ENCODE peak calls at places on chromosomes 1 and 21, in eight cellular contexts. One of them, this sample, is unnamed.

GRCh38 chr1:219174672-219175564 is 1.2 kb downstream of the LYPLAL1 start:
- DNase-seq in brain microvascular endothelial cell: peak
- DNase-seq in tibial nerve: peak
- DNase-seq in esophagus squamous epithelium: no peak
- DNase-seq in bronchial epithelial cell: peak
- DNase-seq in suprapubic skin: no peak
- DNase-seq in psoas muscle: no peak
- DNase-seq in IMR-90: peak
- DNase-seq in this sample: peak

GRCh38 chr1:33161061-33161681 is 20.7 kb downstream of the TRIM62 start:
- DNase-seq in brain microvascular endothelial cell: peak
- DNase-seq in tibial nerve: peak
- DNase-seq in esophagus squamous epithelium: no peak
- DNase-seq in bronchial epithelial cell: no peak
- DNase-seq in suprapubic skin: no peak
- DNase-seq in psoas muscle: peak
- DNase-seq in IMR-90: peak
- DNase-seq in this sample: peak

GRCh38 chr21:37548521-37548981 is 182.0 kb downstream of the DYRK1A start:
- DNase-seq in brain microvascular endothelial cell: no peak
- DNase-seq in tibial nerve: no peak
- DNase-seq in esophagus squamous epithelium: no peak
- DNase-seq in bronchial epithelial cell: no peak
- DNase-seq in suprapubic skin: no peak
- DNase-seq in psoas muscle: no peak
- DNase-seq in IMR-90: no peak
- DNase-seq in this sample: no peak

GRCh38 chr1:41239988-41240610 is 2.0 kb downstream of the SCMH1 start:
- DNase-seq in brain microvascular endothelial cell: peak
- DNase-seq in tibial nerve: peak
- DNase-seq in esophagus squamous epithelium: no peak
- DNase-seq in bronchial epithelial cell: peak
- DNase-seq in suprapubic skin: no peak
- DNase-seq in psoas muscle: no peak
- DNase-seq in IMR-90: peak
- DNase-seq in this sample: peak

GRCh38 chr1:240100351-240100750 is 8.7 kb downstream of the FMN2 start:
- DNase-seq in brain microvascular endothelial cell: no peak
- DNase-seq in tibial nerve: no peak
- DNase-seq in esophagus squamous epithelium: no peak
- DNase-seq in bronchial epithelial cell: no peak
- DNase-seq in suprapubic skin: no peak
- DNase-seq in psoas muscle: no peak
- DNase-seq in IMR-90: peak
- DNase-seq in this sample: no peak

GRCh38 chr1:12460121-12460520 is 157.9 kb downstream of the DHRS3 start:
- DNase-seq in brain microvascular endothelial cell: no peak
- DNase-seq in tibial nerve: no peak
- DNase-seq in esophagus squamous epithelium: no peak
- DNase-seq in bronchial epithelial cell: no peak
- DNase-seq in suprapubic skin: no peak
- DNase-seq in psoas muscle: no peak
- DNase-seq in IMR-90: no peak
- DNase-seq in this sample: no peak

GRCh38 chr1:226820935-226821718 is 49.3 kb upstream of the PSEN2 start:
- DNase-seq in brain microvascular endothelial cell: peak
- DNase-seq in tibial nerve: peak
- DNase-seq in esophagus squamous epithelium: no peak
- DNase-seq in bronchial epithelial cell: peak
- DNase-seq in suprapubic skin: peak
- DNase-seq in psoas muscle: peak
- DNase-seq in IMR-90: peak
- DNase-seq in this sample: peak

GRCh38 chr1:230231739-230232075 is 164.7 kb downstream of the GALNT2 start:
- DNase-seq in brain microvascular endothelial cell: peak
- DNase-seq in tibial nerve: peak
- DNase-seq in esophagus squamous epithelium: no peak
- DNase-seq in bronchial epithelial cell: peak
- DNase-seq in suprapubic skin: no peak
- DNase-seq in psoas muscle: peak
- DNase-seq in IMR-90: peak
- DNase-seq in this sample: peak

GRCh38 chr21:46418265-46418946 is 40.3 kb upstream of the DIP2A start:
- DNase-seq in brain microvascular endothelial cell: no peak
- DNase-seq in tibial nerve: no peak
- DNase-seq in esophagus squamous epithelium: no peak
- DNase-seq in bronchial epithelial cell: no peak
- DNase-seq in suprapubic skin: no peak
- DNase-seq in psoas muscle: peak
- DNase-seq in IMR-90: no peak
- DNase-seq in this sample: no peak

GRCh38 chr21:22758478-22758877 is 1760.3 kb downstream of the NCAM2 start:
- DNase-seq in brain microvascular endothelial cell: no peak
- DNase-seq in tibial nerve: no peak
- DNase-seq in esophagus squamous epithelium: no peak
- DNase-seq in bronchial epithelial cell: peak
- DNase-seq in suprapubic skin: no peak
- DNase-seq in psoas muscle: no peak
- DNase-seq in IMR-90: no peak
- DNase-seq in this sample: no peak

GRCh38 chr1:8424539-8425116 is 106.7 kb downstream of the SLC45A1 start:
- DNase-seq in brain microvascular endothelial cell: no peak
- DNase-seq in tibial nerve: peak
- DNase-seq in esophagus squamous epithelium: no peak
- DNase-seq in bronchial epithelial cell: peak
- DNase-seq in suprapubic skin: no peak
- DNase-seq in psoas muscle: peak
- DNase-seq in IMR-90: no peak
- DNase-seq in this sample: peak

GRCh38 chr21:15063821-15064575 is 802 bp downstream of the NRIP1 start:
- DNase-seq in brain microvascular endothelial cell: peak
- DNase-seq in tibial nerve: peak
- DNase-seq in esophagus squamous epithelium: no peak
- DNase-seq in bronchial epithelial cell: peak
- DNase-seq in suprapubic skin: peak
- DNase-seq in psoas muscle: peak
- DNase-seq in IMR-90: no peak
- DNase-seq in this sample: peak

GRCh38 chr1:174998569-174999215 is 1.1 kb upstream of the CACYBP start:
- DNase-seq in brain microvascular endothelial cell: peak
- DNase-seq in tibial nerve: peak
- DNase-seq in esophagus squamous epithelium: no peak
- DNase-seq in bronchial epithelial cell: peak
- DNase-seq in suprapubic skin: peak
- DNase-seq in psoas muscle: no peak
- DNase-seq in IMR-90: peak
- DNase-seq in this sample: peak

GRCh38 chr1:193519922-193520321 is 333.5 kb upstream of the B3GALT2 start:
- DNase-seq in brain microvascular endothelial cell: no peak
- DNase-seq in tibial nerve: no peak
- DNase-seq in esophagus squamous epithelium: no peak
- DNase-seq in bronchial epithelial cell: no peak
- DNase-seq in suprapubic skin: no peak
- DNase-seq in psoas muscle: no peak
- DNase-seq in IMR-90: no peak
- DNase-seq in this sample: no peak

GRCh38 chr1:156337052-156337887 is 822 bp downstream of the CCT3 start:
- DNase-seq in brain microvascular endothelial cell: no peak
- DNase-seq in tibial nerve: no peak
- DNase-seq in esophagus squamous epithelium: no peak
- DNase-seq in bronchial epithelial cell: peak
- DNase-seq in suprapubic skin: no peak
- DNase-seq in psoas muscle: no peak
- DNase-seq in IMR-90: peak
- DNase-seq in this sample: no peak

GRCh38 chr1:101451888-101452287 is 215.1 kb downstream of the S1PR1 start:
- DNase-seq in brain microvascular endothelial cell: no peak
- DNase-seq in tibial nerve: no peak
- DNase-seq in esophagus squamous epithelium: no peak
- DNase-seq in bronchial epithelial cell: no peak
- DNase-seq in suprapubic skin: no peak
- DNase-seq in psoas muscle: no peak
- DNase-seq in IMR-90: no peak
- DNase-seq in this sample: no peak

GRCh38 chr1:152436593-152437338 is 22.7 kb upstream of the CRNN start:
- DNase-seq in brain microvascular endothelial cell: no peak
- DNase-seq in tibial nerve: no peak
- DNase-seq in esophagus squamous epithelium: no peak
- DNase-seq in bronchial epithelial cell: peak
- DNase-seq in suprapubic skin: no peak
- DNase-seq in psoas muscle: no peak
- DNase-seq in IMR-90: no peak
- DNase-seq in this sample: no peak

GRCh38 chr1:245434285-245434684 is 279.5 kb downstream of the KIF26B start:
- DNase-seq in brain microvascular endothelial cell: no peak
- DNase-seq in tibial nerve: no peak
- DNase-seq in esophagus squamous epithelium: no peak
- DNase-seq in bronchial epithelial cell: no peak
- DNase-seq in suprapubic skin: no peak
- DNase-seq in psoas muscle: no peak
- DNase-seq in IMR-90: no peak
- DNase-seq in this sample: no peak

GRCh38 chr21:46079357-46080170 is 18.3 kb upstream of the COL6A2 start:
- DNase-seq in brain microvascular endothelial cell: peak
- DNase-seq in tibial nerve: peak
- DNase-seq in esophagus squamous epithelium: no peak
- DNase-seq in bronchial epithelial cell: no peak
- DNase-seq in suprapubic skin: peak
- DNase-seq in psoas muscle: peak
- DNase-seq in IMR-90: peak
- DNase-seq in this sample: peak

GRCh38 chr1:179241716-179242115 is 12.2 kb upstream of the ABL2 start:
- DNase-seq in brain microvascular endothelial cell: no peak
- DNase-seq in tibial nerve: no peak
- DNase-seq in esophagus squamous epithelium: no peak
- DNase-seq in bronchial epithelial cell: no peak
- DNase-seq in suprapubic skin: no peak
- DNase-seq in psoas muscle: no peak
- DNase-seq in IMR-90: no peak
- DNase-seq in this sample: no peak

DNA sequence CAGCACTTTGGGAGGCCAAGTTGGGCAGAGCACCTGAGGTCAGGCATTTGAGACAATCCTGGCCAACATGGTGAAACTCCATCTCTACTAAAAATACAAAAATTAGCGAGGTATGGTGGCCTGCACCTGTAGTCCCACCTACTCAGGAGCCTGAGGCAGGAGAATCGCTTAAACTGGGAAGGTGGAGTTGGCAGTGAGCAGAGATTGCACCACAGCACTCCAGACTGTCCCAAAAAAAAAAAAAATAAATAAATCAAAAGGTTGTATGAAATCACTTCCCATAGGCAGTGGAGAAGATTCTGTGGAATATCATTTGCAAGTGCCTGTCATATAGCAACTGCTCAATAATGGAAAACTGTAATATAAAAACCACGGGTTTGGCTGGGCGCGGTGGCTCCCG is 65.1 kb upstream of the SERBP1 start:
- DNase-seq in brain microvascular endothelial cell: no peak
- DNase-seq in tibial nerve: no peak
- DNase-seq in esophagus squamous epithelium: no peak
- DNase-seq in bronchial epithelial cell: no peak
- DNase-seq in suprapubic skin: no peak
- DNase-seq in psoas muscle: no peak
- DNase-seq in IMR-90: no peak
- DNase-seq in this sample: no peak
- H3K4me3 ChIP-seq in brain microvascular endothelial cell: no peak
- H3K4me3 ChIP-seq in tibial nerve: no peak
- H3K4me3 ChIP-seq in esophagus squamous epithelium: no peak
- H3K4me3 ChIP-seq in bronchial epithelial cell: no peak
- H3K4me3 ChIP-seq in suprapubic skin: no peak
- H3K4me3 ChIP-seq in psoas muscle: no peak
- H3K4me3 ChIP-seq in IMR-90: no peak
- H3K4me3 ChIP-seq in this sample: no peak

DNA sequence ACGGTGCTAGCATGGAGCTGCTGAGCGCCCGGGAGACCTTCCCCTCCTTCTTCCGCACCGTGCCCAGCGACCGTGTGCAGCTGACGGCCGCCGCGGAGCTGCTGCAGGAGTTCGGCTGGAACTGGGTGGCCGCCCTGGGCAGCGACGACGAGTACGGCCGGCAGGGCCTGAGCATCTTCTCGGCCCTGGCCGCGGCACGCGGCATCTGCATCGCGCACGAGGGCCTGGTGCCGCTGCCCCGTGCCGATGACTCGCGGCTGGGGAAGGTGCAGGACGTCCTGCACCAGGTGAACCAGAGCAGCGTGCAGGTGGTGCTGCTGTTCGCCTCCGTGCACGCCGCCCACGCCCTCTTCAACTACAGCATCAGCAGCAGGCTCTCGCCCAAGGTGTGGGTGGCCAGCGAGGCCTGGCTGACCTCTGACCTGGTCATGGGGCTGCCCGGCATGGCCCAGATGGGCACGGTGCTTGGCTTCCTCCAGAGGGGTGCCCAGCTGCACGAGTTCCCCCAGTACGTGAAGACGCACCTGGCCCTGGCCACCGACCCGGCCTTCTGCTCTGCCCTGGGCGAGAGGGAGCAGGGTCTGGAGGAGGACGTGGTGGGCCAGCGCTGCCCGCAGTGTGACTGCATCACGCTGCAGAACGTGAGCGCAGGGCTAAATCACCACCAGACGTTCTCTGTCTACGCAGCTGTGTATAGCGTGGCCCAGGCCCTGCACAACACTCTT is 1.1 kb downstream of the TAS1R3 start:
- DNase-seq in brain microvascular endothelial cell: no peak
- DNase-seq in tibial nerve: no peak
- DNase-seq in esophagus squamous epithelium: no peak
- DNase-seq in bronchial epithelial cell: no peak
- DNase-seq in suprapubic skin: no peak
- DNase-seq in psoas muscle: no peak
- DNase-seq in IMR-90: no peak
- DNase-seq in this sample: no peak
- TF ChIP-seq CTCF in brain microvascular endothelial cell: no peak
- TF ChIP-seq CTCF in tibial nerve: no peak
- TF ChIP-seq CTCF in esophagus squamous epithelium: no peak
- TF ChIP-seq CTCF in bronchial epithelial cell: no peak
- TF ChIP-seq CTCF in suprapubic skin: no peak
- TF ChIP-seq CTCF in psoas muscle: no peak
- TF ChIP-seq CTCF in IMR-90: no peak
- TF ChIP-seq CTCF in this sample: no peak

GRCh38 chr1:206472454-206472853 is 2.2 kb downstream of the IKBKE start:
- DNase-seq in brain microvascular endothelial cell: peak
- DNase-seq in tibial nerve: no peak
- DNase-seq in esophagus squamous epithelium: no peak
- DNase-seq in bronchial epithelial cell: peak
- DNase-seq in suprapubic skin: no peak
- DNase-seq in psoas muscle: peak
- DNase-seq in IMR-90: peak
- DNase-seq in this sample: peak
- H3K4me3 ChIP-seq in brain microvascular endothelial cell: peak
- H3K4me3 ChIP-seq in tibial nerve: no peak
- H3K4me3 ChIP-seq in esophagus squamous epithelium: no peak
- H3K4me3 ChIP-seq in bronchial epithelial cell: no peak
- H3K4me3 ChIP-seq in suprapubic skin: no peak
- H3K4me3 ChIP-seq in psoas muscle: no peak
- H3K4me3 ChIP-seq in IMR-90: no peak
- H3K4me3 ChIP-seq in this sample: peak

DNA sequence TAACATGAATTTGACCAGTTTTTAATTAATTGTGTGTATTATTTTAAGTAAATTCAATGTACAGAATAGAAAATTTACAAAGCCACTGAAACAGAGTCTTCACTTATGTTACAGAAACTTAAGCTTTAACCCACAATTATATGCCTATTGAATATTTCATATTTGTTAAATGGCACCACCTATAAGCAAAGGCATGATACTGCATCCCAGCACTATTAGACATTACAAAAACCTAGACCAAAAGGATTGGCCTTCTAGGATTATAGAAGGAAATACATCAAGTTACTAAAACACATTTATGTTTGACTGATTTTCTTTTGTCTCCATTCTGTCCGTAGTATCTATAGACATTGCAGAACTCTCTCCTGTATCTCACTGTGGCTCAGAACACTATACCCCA is 578.1 kb downstream of the AJAP1 start:
- DNase-seq in brain microvascular endothelial cell: no peak
- DNase-seq in tibial nerve: no peak
- DNase-seq in esophagus squamous epithelium: no peak
- DNase-seq in bronchial epithelial cell: no peak
- DNase-seq in suprapubic skin: no peak
- DNase-seq in psoas muscle: no peak
- DNase-seq in IMR-90: no peak
- DNase-seq in this sample: no peak
- TF ChIP-seq CTCF in brain microvascular endothelial cell: no peak
- TF ChIP-seq CTCF in tibial nerve: no peak
- TF ChIP-seq CTCF in esophagus squamous epithelium: no peak
- TF ChIP-seq CTCF in bronchial epithelial cell: no peak
- TF ChIP-seq CTCF in suprapubic skin: no peak
- TF ChIP-seq CTCF in psoas muscle: no peak
- TF ChIP-seq CTCF in IMR-90: no peak
- TF ChIP-seq CTCF in this sample: no peak